ENCODE peak calls at places on chromosomes 7 and 10, in eight cellular contexts. O is astrocyte, M is cardiac muscle cell, P is IMR-90, Z is right lobe of liver, U is kidney, D is suprapubic skin, F is psoas muscle. K is an unnamed sample. For H3K4me1, the result is how much of the 10 kb centered on the place peaks cover.

GRCh38 chr10:132906836-132907235 is 35.5 kb downstream of the CFAP46 start:
- DNase-seq in D (peak), M (no peak), F (peak), Z (peak), U (peak), O (no peak), P (no peak), K (no peak)

GRCh38 chr7:44633254-44634186 is 27.1 kb downstream of the OGDH start:
- DNase-seq in P (peak), F (peak), U (no peak), M (no peak), O (peak), Z (peak), D (peak), K (no peak)

GRCh38 chr7:118214051-118214832 is 10.3 kb upstream of the ANKRD7 start:
- DNase-seq in U (peak), P (peak), D (peak), F (peak), Z (peak), O (peak), M (no peak), K (peak)

GRCh38 chr7:116970148-116970910 is 17.0 kb downstream of the ST7 start:
- DNase-seq in P (no peak), U (no peak), F (no peak), M (no peak), O (no peak), D (no peak), Z (no peak), K (no peak)

GRCh38 chr10:6185039-6185716 is 17.6 kb upstream of the PFKFB3 start:
- DNase-seq in Z (no peak), D (no peak), P (no peak), U (peak), M (no peak), F (peak), O (no peak), K (no peak)

GRCh38 chr7:156673454-156673853 is 32.9 kb downstream of the RNF32 start:
- DNase-seq in Z (no peak), D (no peak), M (no peak), F (no peak), U (no peak), O (no peak), P (no peak), K (no peak)

GRCh38 chr7:116616555-116617059 is 55.4 kb upstream of the MET start:
- DNase-seq in U (no peak), O (peak), D (no peak), M (no peak), P (peak), Z (no peak), F (no peak), K (no peak)

GRCh38 chr7:41808541-41808940 is 105.7 kb upstream of the INHBA start:
- DNase-seq in F (no peak), P (no peak), M (no peak), O (no peak), U (no peak), Z (no peak), D (no peak), K (no peak)

GRCh38 chr10:89470628-89471027 is 56.3 kb downstream of the IFIT5 start:
- DNase-seq in U (no peak), O (no peak), F (no peak), Z (no peak), D (no peak), M (no peak), P (peak), K (no peak)

GRCh38 chr7:46153951-46154787 is 233.1 kb upstream of the IGFBP3 start:
- DNase-seq in M (no peak), P (no peak), O (peak), F (no peak), Z (peak), D (no peak), U (no peak), K (no peak)
- TF ChIP-seq CTCF in M (no peak), P (no peak), O (no peak), F (no peak), Z (no peak), D (no peak), U (no peak), K (no peak)

GRCh38 chr10:72320676-72321247 is 34.0 kb downstream of the DNAJB12 start:
- DNase-seq in Z (peak), O (peak), P (peak), M (peak), U (peak), D (peak), F (peak), K (peak)
- H3K4me1 ChIP-seq in Z (under half), O (under half), P (under half), M (under half), U (under half), D (half or more), F (half or more), K (under half)

GRCh38 chr10:130820880-130821482 is 490.5 kb downstream of the TCERG1L start:
- DNase-seq in P (no peak), D (no peak), F (no peak), M (no peak), U (no peak), O (no peak), Z (no peak), K (no peak)
- H3K27ac ChIP-seq in P (no peak), D (no peak), F (no peak), M (no peak), U (no peak), O (no peak), Z (no peak), K (no peak)

GRCh38 chr10:125640609-125641008 is 42.4 kb downstream of the TEX36 start:
- DNase-seq in Z (no peak), F (no peak), P (no peak), U (no peak), D (no peak), O (no peak), M (no peak), K (no peak)
- TF ChIP-seq CTCF in Z (no peak), F (no peak), P (no peak), U (no peak), D (no peak), O (no peak), M (no peak), K (no peak)

GRCh38 chr7:130887182-130888016 is 153.4 kb upstream of the KLF14 start:
- DNase-seq in F (peak), P (peak), D (no peak), Z (peak), U (no peak), M (no peak), O (peak), K (no peak)
- H3K4me1 ChIP-seq in F (half or more), P (under half), D (half or more), Z (half or more), U (under half), M (under half), O (half or more), K (under half)

GRCh38 chr7:80434043-80434442 is 77.8 kb downstream of the GNAT3 start:
- DNase-seq in D (no peak), P (no peak), U (no peak), M (no peak), O (no peak), F (no peak), Z (no peak), K (no peak)
- H3K27ac ChIP-seq in D (no peak), P (no peak), U (no peak), M (no peak), O (no peak), F (no peak), Z (no peak), K (no peak)